ENCODE peak calls at places on chromosome 1, in seven cellular contexts. X is H9; F is CD4-positive, alpha-beta T cell; S is breast epithelium; U is tibial artery; I is BE2C; B is K562. Y is an unnamed sample.

GRCh38 chr1:118223426-118223825 is 38.4 kb upstream of the SPAG17 start:
- DNase-seq in X (peak), F (no peak), S (no peak), U (no peak), I (peak), B (no peak), Y (peak)

GRCh38 chr1:35838693-35839245 is 31.0 kb downstream of the AGO4 start:
- DNase-seq in X (no peak), F (no peak), S (no peak), U (no peak), I (no peak), B (no peak), Y (no peak)

GRCh38 chr1:31095298-31095981 is 29.9 kb upstream of the PUM1 start:
- DNase-seq in X (no peak), F (no peak), S (no peak), U (no peak), I (no peak), B (no peak), Y (no peak)

GRCh38 chr1:10640079-10640578 is 156.3 kb downstream of the CASZ1 start:
- DNase-seq in X (no peak), F (no peak), S (peak), U (no peak), I (peak), B (peak), Y (no peak)

GRCh38 chr1:43279161-43279560 is 6.2 kb downstream of the C1orf210 start:
- DNase-seq in X (no peak), F (no peak), S (no peak), U (no peak), I (no peak), B (no peak), Y (no peak)

GRCh38 chr1:94727846-94728715 is 92.1 kb upstream of the SLC44A3 start:
- DNase-seq in X (no peak), F (no peak), S (no peak), U (no peak), I (no peak), B (no peak), Y (no peak)

GRCh38 chr1:199161766-199162303 is 523.0 kb downstream of the PTPRC start:
- DNase-seq in X (no peak), F (no peak), S (no peak), U (no peak), I (no peak), B (no peak), Y (no peak)

GRCh38 chr1:30888391-30888790 is 20.2 kb downstream of the SDC3 start:
- DNase-seq in X (no peak), F (no peak), S (peak), U (peak), I (no peak), B (no peak), Y (peak)

GRCh38 chr1:19034721-19035120 is 78.2 kb upstream of the IFFO2 start:
- DNase-seq in X (no peak), F (no peak), S (no peak), U (peak), I (no peak), B (no peak), Y (no peak)

GRCh38 chr1:101203812-101204540 is 32.8 kb upstream of the S1PR1 start:
- DNase-seq in X (no peak), F (no peak), S (no peak), U (no peak), I (peak), B (no peak), Y (no peak)

DNA sequence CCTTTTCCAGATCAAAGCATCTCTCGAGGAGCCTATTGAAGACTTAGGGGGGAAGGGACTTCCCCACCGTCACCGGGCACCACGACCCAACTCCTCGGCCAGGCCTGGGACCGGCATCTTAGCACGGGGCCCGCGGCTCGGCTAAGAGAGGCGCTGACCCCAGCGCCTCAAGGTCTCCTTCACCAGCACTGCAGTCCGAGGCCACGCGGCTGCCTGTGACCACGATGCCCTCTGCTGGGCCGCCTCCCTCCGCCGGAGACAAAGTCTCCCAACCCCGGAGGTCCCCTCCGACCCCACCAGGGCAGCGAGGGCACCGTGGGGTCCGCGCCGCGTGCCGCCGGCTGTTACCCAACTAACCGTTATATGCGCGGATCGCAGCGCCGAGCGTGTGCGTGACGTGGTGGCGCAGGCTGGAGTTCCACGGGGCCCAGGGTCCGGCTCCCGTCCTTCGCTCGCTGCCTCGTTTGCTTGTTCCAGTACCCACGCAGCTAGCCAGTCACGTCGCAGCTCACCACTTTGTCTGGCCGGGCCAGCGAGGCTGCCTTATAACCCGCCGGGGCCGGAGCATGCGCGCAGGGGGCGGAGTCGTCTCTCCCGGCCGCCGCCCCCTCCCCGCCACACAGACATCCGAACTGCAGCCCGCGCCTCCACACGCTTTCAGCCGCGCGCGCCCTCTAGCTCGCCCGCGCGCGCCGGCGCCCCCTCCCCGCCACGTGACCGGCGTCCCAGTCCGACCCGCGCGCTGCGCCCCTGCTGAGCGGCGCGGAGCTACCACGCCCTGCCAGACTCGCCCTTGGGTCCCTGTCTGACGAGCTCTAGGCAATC is at the start of gene SLC16A1:
- DNase-seq in X (peak), F (peak), S (peak), U (peak), I (peak), B (peak), Y (peak)
- TF ChIP-seq CTCF in X (peak), F (peak), S (no peak), U (no peak), I (peak), B (peak), Y (no peak)

GRCh38 chr1:225441314-225442119 is 13.7 kb upstream of the LBR start:
- DNase-seq in X (no peak), F (no peak), S (no peak), U (no peak), I (no peak), B (no peak), Y (no peak)
- TF ChIP-seq CTCF in X (peak), F (peak), S (no peak), U (no peak), I (peak), B (peak), Y (no peak)

GRCh38 chr1:14787604-14788003 is 189.1 kb downstream of the KAZN start:
- DNase-seq in X (peak), F (no peak), S (no peak), U (no peak), I (no peak), B (no peak), Y (no peak)
- TF ChIP-seq CTCF in X (peak), F (no peak), S (no peak), U (no peak), I (no peak), B (peak), Y (no peak)

GRCh38 chr1:16924919-16925477 is 3.3 kb downstream of the CROCC start:
- DNase-seq in X (peak), F (no peak), S (no peak), U (no peak), I (no peak), B (peak), Y (no peak)
- TF ChIP-seq CTCF in X (peak), F (no peak), S (no peak), U (no peak), I (no peak), B (no peak), Y (no peak)

DNA sequence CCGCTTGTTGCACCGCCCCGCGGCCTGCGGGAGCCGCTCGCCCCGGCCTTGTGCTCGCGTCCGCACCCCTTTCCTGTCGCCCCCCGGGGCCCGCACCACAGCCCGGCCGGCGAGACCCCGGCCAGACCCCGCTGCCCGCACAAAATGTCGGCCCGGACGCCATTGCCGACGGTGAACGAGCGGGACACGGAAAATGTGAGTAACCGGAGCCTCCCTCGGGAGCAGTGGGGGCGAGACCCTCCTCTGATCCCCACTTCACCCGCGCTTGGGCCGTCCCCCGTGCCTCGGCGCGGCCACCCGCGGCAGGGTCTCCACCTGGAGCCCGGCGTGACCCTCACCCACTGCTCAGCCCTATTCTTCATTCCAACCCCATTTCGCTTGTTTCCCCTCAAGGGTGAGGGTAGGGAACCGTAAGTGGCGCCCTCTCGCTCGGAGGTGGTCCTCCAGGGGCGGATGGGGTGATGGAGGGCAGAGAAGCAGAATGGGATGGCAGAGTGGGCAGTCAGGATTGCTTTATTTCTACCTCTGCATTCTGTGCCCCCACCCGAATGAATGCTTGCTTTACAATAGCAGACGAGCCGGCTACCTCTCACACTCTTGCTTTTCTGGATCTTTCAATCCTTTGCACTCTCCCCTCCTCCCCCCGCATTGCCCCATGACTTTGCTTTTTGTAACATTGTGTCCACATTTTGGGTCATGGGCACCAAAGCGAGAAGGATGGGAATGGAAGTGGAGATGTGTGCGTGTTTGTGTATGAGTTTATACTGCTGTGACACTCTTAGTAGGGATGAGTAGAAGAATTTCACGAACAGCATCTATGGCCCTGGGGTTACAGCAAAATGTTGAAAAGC is 968 bp downstream of the MARK1 start:
- DNase-seq in X (peak), F (no peak), S (peak), U (no peak), I (no peak), B (no peak), Y (peak)
- TF ChIP-seq CTCF in X (no peak), F (no peak), S (no peak), U (no peak), I (no peak), B (no peak), Y (no peak)

Y was measured in nephron progenitor cell.